ENCODE peak calls at places on chromosomes 2 and 18, in ten cellular contexts. F is CD4-positive, alpha-beta memory T cell; T is activated CD8-positive, alpha-beta T cell treated with anti-CD3 and anti-CD28 coated beads, Interleukin-2, amount 10 ng/mL, durations not matched to agents 7 days and 5 days; G is cerebellar cortex; I is germinal center; V is GM23248; S is pancreas; A is ACHN; D is GDM1; L is left ventricle myocardium superior. P is an unnamed sample.
A peak's percentile ranks its signal among the peaks of the same experiment; 100 is the strongest.

GRCh38 chr2:67825476-67825875 is 237.3 kb downstream of the C1D start:
- DNase-seq in T (no peak), D (no peak), L (no peak), F (no peak), S (no peak), I (peak; percentile 70), V (peak; percentile 75), A (peak; percentile 16), G (no peak), P (peak; percentile 73)

GRCh38 chr2:91748869-91749268 is 3057.4 kb downstream of the RPIA start:
- DNase-seq in S (no peak), T (no peak), V (peak; percentile 16), I (no peak), L (no peak), F (no peak), A (no peak), G (no peak), D (no peak), P (no peak)

GRCh38 chr2:164457271-164457670 is 164.0 kb downstream of the GRB14 start:
- DNase-seq in V (no peak), T (no peak), L (no peak), D (no peak), S (no peak), G (no peak), A (no peak), I (no peak), F (no peak), P (no peak)

GRCh38 chr18:3998698-3999333 is 456.3 kb downstream of the DLGAP1 start:
- DNase-seq in I (peak; percentile 10), S (no peak), F (no peak), G (peak; percentile 75), T (peak; percentile 32), L (no peak), D (peak; percentile 19), V (peak; percentile 77), A (peak; percentile 55), P (peak; percentile 83)

GRCh38 chr2:30577151-30577550 is 130.1 kb downstream of the LCLAT1 start:
- DNase-seq in F (no peak), L (no peak), I (no peak), G (no peak), T (no peak), A (no peak), D (no peak), V (no peak), S (no peak), P (no peak)

GRCh38 chr2:238425505-238425978 is 1.2 kb upstream of the ASB1 start:
- DNase-seq in F (no peak), I (no peak), D (no peak), L (no peak), T (no peak), V (no peak), S (no peak), A (no peak), G (no peak), P (no peak)

GRCh38 chr2:128466377-128467175 is 147.9 kb upstream of the HS6ST1 start:
- DNase-seq in T (no peak), F (no peak), V (peak; percentile 33), I (no peak), G (peak; percentile 80), L (peak; percentile 89), D (no peak), S (no peak), A (no peak), P (no peak)

GRCh38 chr2:109260886-109261700 is 132.1 kb downstream of the SH3RF3 start:
- DNase-seq in T (peak; percentile 25), I (no peak), D (peak; percentile 27), G (peak; percentile 33), L (no peak), S (peak; percentile 39), A (peak; percentile 33), F (no peak), V (peak; percentile 49), P (no peak)

GRCh38 chr2:197972017-197972416 is 167.6 kb downstream of the PLCL1 start:
- DNase-seq in I (no peak), T (no peak), F (no peak), L (no peak), S (peak; percentile 30), G (peak; percentile 8), A (no peak), D (no peak), V (peak; percentile 94), P (peak; percentile 98)

GRCh38 chr18:49849331-49850217 is 36.2 kb upstream of the ACAA2 start:
- DNase-seq in L (peak; percentile 47), G (peak; percentile 56), I (no peak), F (no peak), S (peak; percentile 34), T (no peak), V (peak; percentile 94), A (peak; percentile 91), D (no peak), P (peak; percentile 78)

GRCh38 chr2:234257859-234258561 is 207.5 kb downstream of the SPP2 start:
- DNase-seq in D (no peak), G (peak; percentile 91), V (peak; percentile 99), F (no peak), I (no peak), L (no peak), S (peak; percentile 64), T (no peak), A (peak; percentile 100), P (peak; percentile 98)

GRCh38 chr2:30871440-30871839 is 64.2 kb upstream of the CAPN13 start:
- DNase-seq in D (no peak), A (no peak), L (no peak), V (no peak), G (no peak), F (no peak), T (no peak), I (no peak), S (no peak), P (no peak)

GRCh38 chr2:43399515-43400245 is 173.3 kb upstream of the ZFP36L2 start:
- DNase-seq in G (no peak), V (peak; percentile 58), L (no peak), I (no peak), T (no peak), F (no peak), D (no peak), S (no peak), A (no peak), P (peak; percentile 94)

GRCh38 chr18:27996792-27997191 is 180.1 kb downstream of the CDH2 start:
- DNase-seq in I (no peak), D (no peak), L (no peak), T (no peak), V (peak; percentile 68), F (no peak), G (no peak), S (no peak), A (no peak), P (peak; percentile 41)

GRCh38 chr2:3464401-3465005 is 54.8 kb downstream of the ADI1 start:
- DNase-seq in L (no peak), D (no peak), A (no peak), T (no peak), F (no peak), S (no peak), V (no peak), G (no peak), I (no peak), P (no peak)

GRCh38 chr2:21379140-21379539 is 255.4 kb downstream of the TDRD15 start:
- DNase-seq in T (no peak), L (no peak), I (no peak), F (no peak), S (no peak), A (no peak), V (no peak), G (no peak), D (no peak), P (no peak)

GRCh38 chr2:52465267-52465666 is 1302.3 kb upstream of the CHAC2 start:
- DNase-seq in S (no peak), A (no peak), G (no peak), D (no peak), T (no peak), V (no peak), I (no peak), L (no peak), F (no peak), P (no peak)

GRCh38 chr18:30696201-30696600 is 346.3 kb downstream of the DSC3 start:
- DNase-seq in F (no peak), S (no peak), L (no peak), A (no peak), D (no peak), I (no peak), V (no peak), T (no peak), G (no peak), P (no peak)

GRCh38 chr18:79797518-79798345 is at the start of gene KCNG2:
- DNase-seq in I (peak; percentile 60), A (no peak), G (peak; percentile 15), V (peak; percentile 42), T (no peak), S (no peak), D (no peak), F (no peak), L (peak; percentile 66), P (no peak)

GRCh38 chr2:102357975-102358374 is 2.4 kb downstream of the IL18R1 start:
- DNase-seq in G (no peak), S (no peak), D (no peak), I (peak; percentile 18), L (no peak), V (no peak), F (no peak), A (no peak), T (no peak), P (no peak)

GRCh38 chr18:21943456-21943855 is 202.9 kb downstream of the MIB1 start:
- DNase-seq in T (no peak), A (no peak), L (no peak), I (no peak), S (no peak), D (peak; percentile 1), F (no peak), G (no peak), V (no peak), P (no peak)

GRCh38 chr18:58861853-58862252 is 2.8 kb upstream of the ZNF532 start:
- DNase-seq in V (no peak), D (no peak), G (no peak), A (no peak), T (no peak), I (no peak), L (no peak), F (no peak), S (no peak), P (no peak)

GRCh38 chr2:555164-555922 is 121.9 kb downstream of the TMEM18 start:
- DNase-seq in A (no peak), L (no peak), S (no peak), V (no peak), G (no peak), F (no peak), T (no peak), D (no peak), I (no peak), P (no peak)

GRCh38 chr2:20584637-20585321 is 66.1 kb downstream of the HS1BP3 start:
- DNase-seq in D (no peak), I (no peak), L (no peak), V (peak; percentile 94), A (no peak), G (peak; percentile 88), T (no peak), S (peak; percentile 40), F (no peak), P (peak; percentile 96)

GRCh38 chr2:88854528-88854927 is 163.1 kb downstream of the RPIA start:
- DNase-seq in L (no peak), S (no peak), D (no peak), V (no peak), F (no peak), T (no peak), I (no peak), G (no peak), A (no peak), P (no peak)

GRCh38 chr2:219551863-219552381 is 8.1 kb downstream of the TMEM198 start:
- DNase-seq in L (no peak), T (peak; percentile 37), F (peak; percentile 18), D (no peak), G (no peak), S (no peak), V (no peak), I (peak; percentile 22), A (no peak), P (no peak)

P was measured in fibroblast of the aortic adventitia.